ENCODE peak calls at places on chromosomes 12 and 14, in eight cellular contexts. N is left ventricle myocardium superior; X is stimulated activated naive B cell treated with anti-CD40 and anti-IgM and Interleukin-4, amounts not matched to agents 10 μg/mL and 1 μg/mL and 100 μg/mL, for 72 hours; Z is NCI-H2081; M is NCI-H1105; E is activated gamma-delta T cell treated with anti-CD3 and anti-CD28 coated beads, Interleukin-2, amount 50 U/mL, for 16 hours; U is psoas muscle; Q is amniotic stem cell. H is an unnamed sample.

GRCh38 chr12:62760779-62761178 is 174.2 kb downstream of the PPM1H start:
- DNase-seq in M (no peak), E (no peak), N (no peak), U (no peak), Q (no peak), Z (no peak), X (no peak), H (no peak)

GRCh38 chr14:74502236-74503019 is 8.9 kb downstream of the ISCA2 start:
- DNase-seq in N (no peak), E (no peak), X (no peak), M (no peak), U (no peak), Q (no peak), Z (no peak), H (no peak)

GRCh38 chr12:43370299-43370698 is 181.7 kb downstream of the ADAMTS20 start:
- DNase-seq in X (no peak), U (no peak), N (no peak), Z (no peak), Q (peak), E (no peak), M (no peak), H (peak)

GRCh38 chr12:98679611-98680005 is 34.5 kb downstream of the APAF1 start:
- DNase-seq in Q (no peak), M (no peak), N (no peak), U (no peak), E (no peak), Z (no peak), X (no peak), H (no peak)

GRCh38 chr14:88829685-88830302 is 5.3 kb downstream of the TTC8 start:
- DNase-seq in Q (no peak), E (no peak), X (no peak), Z (no peak), M (no peak), U (no peak), N (no peak), H (no peak)

GRCh38 chr12:64147860-64148259 is 74.2 kb downstream of the KICS2 start:
- DNase-seq in E (no peak), X (no peak), U (no peak), Z (no peak), M (no peak), Q (no peak), N (no peak), H (no peak)

GRCh38 chr14:72904840-72905561 is 11.1 kb upstream of the DPF3 start:
- DNase-seq in Z (peak), E (peak), X (peak), U (peak), M (peak), N (peak), Q (peak), H (peak)

GRCh38 chr14:104795781-104796681 is 483 bp upstream of the AKT1 start:
- DNase-seq in U (peak), N (peak), M (peak), Z (peak), X (no peak), Q (no peak), E (peak), H (no peak)

GRCh38 chr14:61598980-61599379 is 96.3 kb upstream of the HIF1A start:
- DNase-seq in M (no peak), N (no peak), Z (no peak), Q (no peak), U (no peak), E (no peak), X (no peak), H (peak)

GRCh38 chr12:116539905-116540482 is 19.2 kb upstream of the MAP1LC3B2 start:
- DNase-seq in X (no peak), M (peak), E (no peak), N (peak), U (no peak), Q (peak), Z (no peak), H (peak)

GRCh38 chr12:87234898-87235297 is 794.3 kb downstream of the C12orf50 start:
- DNase-seq in U (no peak), M (no peak), X (no peak), Z (no peak), E (no peak), N (no peak), Q (no peak), H (no peak)

GRCh38 chr12:4269279-4269991 is 4.1 kb upstream of the CCND2 start:
- DNase-seq in Q (no peak), N (peak), X (peak), U (peak), Z (no peak), E (peak), M (peak), H (no peak)

GRCh38 chr12:43180242-43180641 is 371.8 kb downstream of the ADAMTS20 start:
- DNase-seq in U (no peak), Q (no peak), E (no peak), N (no peak), X (no peak), M (peak), Z (no peak), H (no peak)

GRCh38 chr12:52518574-52519469 is 1.4 kb downstream of the KRT5 start:
- DNase-seq in E (no peak), Q (no peak), N (no peak), X (no peak), M (no peak), Z (no peak), U (no peak), H (no peak)

GRCh38 chr14:104297313-104297704 is 158.9 kb downstream of the KIF26A start:
- DNase-seq in N (peak), E (no peak), X (no peak), Z (no peak), U (no peak), Q (no peak), M (no peak), H (no peak)

GRCh38 chr12:77213316-77213715 is 147.9 kb upstream of the E2F7 start:
- DNase-seq in X (no peak), M (no peak), Z (no peak), N (no peak), E (no peak), U (no peak), Q (no peak), H (no peak)

GRCh38 chr12:55642275-55643068 is 5.8 kb downstream of the OR10P1 start:
- DNase-seq in X (no peak), M (no peak), Q (no peak), N (no peak), Z (no peak), E (no peak), U (no peak), H (no peak)

GRCh38 chr12:138898-139534 is 72.4 kb downstream of the IQSEC3 start:
- DNase-seq in U (no peak), Q (no peak), E (no peak), X (no peak), N (peak), Z (no peak), M (no peak), H (no peak)

GRCh38 chr14:81169711-81170103 is 51.1 kb downstream of the GTF2A1 start:
- DNase-seq in X (no peak), M (no peak), U (peak), E (no peak), Q (no peak), N (peak), Z (peak), H (no peak)

GRCh38 chr14:68785817-68786490 is 6.9 kb downstream of the ZFP36L1 start:
- DNase-seq in M (no peak), U (no peak), Q (no peak), X (no peak), E (no peak), Z (no peak), N (peak), H (peak)

H was measured in HT1080.